ENCODE peak calls at places on chromosomes 12 and 14, in four cellular contexts. S is ecto neural progenitor cell, J is NT2/D1, X is left colon. Q is an unnamed sample.

GRCh38 chr12:31324845-31325523 is 966 bp downstream of the SINHCAF start:
- DNase-seq in S (peak), J (peak), X (peak), Q (no peak)

GRCh38 chr14:23113346-23114119 is 5.5 kb downstream of the CEBPE start:
- DNase-seq in S (no peak), J (no peak), X (no peak), Q (no peak)

GRCh38 chr12:2154050-2154449 is 101.3 kb downstream of the CACNA1C start:
- DNase-seq in S (no peak), J (peak), X (no peak), Q (no peak)

GRCh38 chr12:78167510-78167909 is 336.8 kb downstream of the NAV3 start:
- DNase-seq in S (no peak), J (no peak), X (no peak), Q (no peak)

GRCh38 chr14:21063479-21063878 is 5.9 kb downstream of the RNASE8 start:
- DNase-seq in S (no peak), J (no peak), X (no peak), Q (no peak)

GRCh38 chr12:5654019-5654418 is 222.1 kb downstream of the NTF3 start:
- DNase-seq in S (no peak), J (no peak), X (no peak), Q (no peak)

GRCh38 chr14:73723799-73724621 is 9.8 kb upstream of the PNMA1 start:
- DNase-seq in S (no peak), J (no peak), X (no peak), Q (peak)

GRCh38 chr14:50040401-50040775 is 76.0 kb downstream of the VCPKMT start:
- DNase-seq in S (no peak), J (no peak), X (no peak), Q (no peak)

GRCh38 chr14:73870525-73871235 is 16.0 kb upstream of the ZNF410 start:
- DNase-seq in S (no peak), J (no peak), X (no peak), Q (no peak)

GRCh38 chr14:70976591-70976990 is 69.3 kb downstream of the PCNX1 start:
- DNase-seq in S (no peak), J (no peak), X (no peak), Q (no peak)

GRCh38 chr14:54209501-54210231 is 187.1 kb upstream of the CDKN3 start:
- DNase-seq in S (no peak), J (no peak), X (no peak), Q (no peak)

Q was measured in PC-9.